ENCODE peak calls at places on chromosomes 13 and 19, in ten cellular contexts. U, L, R, B, W, C, S, N, A and F are unnamed samples.

GRCh38 chr13:27791146-27791900 is 960 bp upstream of the GSX1 start:
- DNase-seq in W (no peak), L (no peak), B (no peak), N (no peak), S (no peak), A (no peak), R (no peak), C (no peak), U (no peak), F (no peak)

GRCh38 chr13:107743983-107744382 is 471.4 kb downstream of the LIG4 start:
- DNase-seq in R (no peak), C (no peak), U (no peak), N (no peak), B (no peak), S (peak), A (no peak), L (no peak), W (no peak), F (peak)

GRCh38 chr13:36130542-36131214 is 504 bp downstream of the DCLK1 start:
- DNase-seq in W (peak), B (no peak), U (peak), N (peak), C (no peak), R (peak), A (no peak), L (no peak), S (peak), F (peak)

GRCh38 chr19:38362076-38362945 is 12.1 kb upstream of the PSMD8 start:
- DNase-seq in S (peak), U (peak), A (peak), R (peak), C (peak), W (peak), N (peak), B (peak), L (peak), F (peak)

GRCh38 chr19:44939668-44940067 is 2.4 kb upstream of the APOC4 start:
- DNase-seq in R (no peak), L (no peak), U (no peak), A (no peak), W (no peak), C (no peak), N (no peak), B (no peak), S (no peak), F (no peak)

GRCh38 chr13:73708393-73708985 is 425.7 kb downstream of the KLF12 start:
- DNase-seq in S (peak), N (no peak), C (peak), L (peak), B (peak), A (peak), W (peak), R (peak), U (no peak), F (peak)

GRCh38 chr19:55257461-55258411 is 1.1 kb downstream of the PPP6R1 start:
- DNase-seq in B (no peak), W (peak), U (no peak), A (peak), L (no peak), R (no peak), N (no peak), C (peak), S (peak), F (peak)

GRCh38 chr19:29672933-29673336 is 7.7 kb downstream of the PLEKHF1 start:
- DNase-seq in R (no peak), N (no peak), S (no peak), W (no peak), A (peak), B (no peak), U (no peak), L (no peak), C (peak), F (no peak)

GRCh38 chr13:74118328-74118727 is 15.9 kb downstream of the KLF12 start:
- DNase-seq in C (no peak), N (no peak), L (no peak), U (no peak), R (no peak), A (no peak), S (no peak), B (no peak), W (no peak), F (no peak)

GRCh38 chr19:46610413-46610775 is 9.3 kb downstream of the CALM3 start:
- DNase-seq in C (no peak), A (no peak), U (no peak), B (no peak), S (no peak), R (no peak), L (no peak), N (no peak), W (no peak), F (no peak)

GRCh38 chr19:405138-405965 is 3.6 kb downstream of the C2CD4C start:
- DNase-seq in R (no peak), N (no peak), W (no peak), A (no peak), L (peak), C (no peak), U (no peak), B (no peak), S (no peak), F (peak)

GRCh38 chr19:34187011-34187410 is 14.7 kb downstream of the LSM14A start:
- DNase-seq in S (no peak), W (no peak), N (no peak), L (no peak), B (no peak), A (no peak), R (no peak), C (no peak), U (no peak), F (no peak)

GRCh38 chr19:496333-496634 is at the start of gene MADCAM1:
- DNase-seq in U (peak), N (no peak), C (no peak), R (peak), A (no peak), B (no peak), W (no peak), S (no peak), L (no peak), F (no peak)

GRCh38 chr13:27834095-27834494 is 41.8 kb downstream of the GSX1 start:
- DNase-seq in C (no peak), A (no peak), U (no peak), R (no peak), N (no peak), S (no peak), L (no peak), W (no peak), B (no peak), F (no peak)

GRCh38 chr19:45906221-45906620 is 3.8 kb upstream of the MYPOP start:
- DNase-seq in L (no peak), C (no peak), W (no peak), U (no peak), S (no peak), N (no peak), A (no peak), R (no peak), B (no peak), F (no peak)

GRCh38 chr19:21786931-21787330 is 19.6 kb upstream of the ZNF100 start:
- DNase-seq in N (no peak), A (no peak), U (no peak), B (no peak), S (no peak), C (no peak), L (no peak), W (no peak), R (no peak), F (no peak)

GRCh38 chr13:64083396-64083795 is 2667.7 kb upstream of the PCDH20 start:
- DNase-seq in W (no peak), L (no peak), U (no peak), B (no peak), A (no peak), S (no peak), R (no peak), C (no peak), N (no peak), F (no peak)

GRCh38 chr13:62357887-62358645 is 942.4 kb upstream of the PCDH20 start:
- DNase-seq in B (peak), S (peak), A (no peak), N (no peak), L (peak), R (peak), W (peak), C (peak), U (no peak), F (peak)

GRCh38 chr13:100363351-100363750 is 225.2 kb downstream of the GGACT start:
- DNase-seq in N (no peak), B (no peak), C (no peak), U (no peak), A (no peak), L (peak), S (no peak), R (no peak), W (no peak), F (no peak)